ENCODE peak calls at places on chromosomes 13 and 19, in six cellular contexts. J is heart right ventricle, I is epithelial cell of esophagus, O is tibial nerve, U is PC-3, B is AG04449. N is an unnamed sample.

GRCh38 chr13:112943309-112944125 is 25.5 kb upstream of the MCF2L start:
- DNase-seq in J (peak), B (no peak), I (peak), U (peak), O (no peak), N (no peak)

GRCh38 chr13:78022164-78022877 is 103.7 kb upstream of the EDNRB start:
- DNase-seq in U (peak), J (no peak), I (peak), B (no peak), O (no peak), N (peak)

GRCh38 chr13:28792992-28793391 is 27.1 kb upstream of the MTUS2 start:
- DNase-seq in J (no peak), I (no peak), B (peak), U (no peak), O (no peak), N (peak)

GRCh38 chr19:9645466-9645865 is 24.4 kb upstream of the ZNF561 start:
- DNase-seq in U (peak), J (no peak), B (no peak), O (no peak), I (peak), N (no peak)

GRCh38 chr13:42752731-42753130 is 28.7 kb upstream of the FAM216B start:
- DNase-seq in J (no peak), B (no peak), U (no peak), O (no peak), I (no peak), N (no peak)

GRCh38 chr13:57408312-57408711 is 223.2 kb upstream of the PCDH17 start:
- DNase-seq in I (no peak), J (no peak), O (no peak), U (no peak), B (no peak), N (no peak)

GRCh38 chr19:16888629-16889371 is at the start of gene F2RL3:
- DNase-seq in I (no peak), B (no peak), U (no peak), J (peak), O (no peak), N (no peak)

GRCh38 chr13:29336356-29336755 is 259.1 kb downstream of the SLC7A1 start:
- DNase-seq in J (no peak), B (no peak), I (no peak), O (no peak), U (no peak), N (no peak)

GRCh38 chr19:39919976-39920375 is 14.5 kb downstream of the FCGBP start:
- DNase-seq in B (no peak), U (peak), J (no peak), O (no peak), I (no peak), N (no peak)

GRCh38 chr13:52651880-52652169 is 811 bp upstream of the SUGT1 start:
- DNase-seq in I (no peak), B (no peak), J (no peak), O (no peak), U (no peak), N (no peak)

GRCh38 chr13:84607614-84608013 is 725.3 kb upstream of the SLITRK1 start:
- DNase-seq in I (peak), O (no peak), U (peak), J (no peak), B (peak), N (peak)

GRCh38 chr19:55694656-55695491 is 19.8 kb downstream of the EPN1 start:
- DNase-seq in U (no peak), B (no peak), I (no peak), O (no peak), J (no peak), N (no peak)

GRCh38 chr19:31160346-31160926 is 188.8 kb downstream of the TSHZ3 start:
- DNase-seq in U (no peak), O (no peak), I (no peak), B (no peak), J (no peak), N (peak)

GRCh38 chr19:15448778-15449619 is 757 bp downstream of the WIZ start:
- DNase-seq in J (peak), B (no peak), I (no peak), U (no peak), O (no peak), N (no peak)

GRCh38 chr13:50127726-50128291 is 112.6 kb downstream of the KCNRG start:
- DNase-seq in I (no peak), B (no peak), J (no peak), O (no peak), U (no peak), N (no peak)
- H3K4me3 ChIP-seq in I (peak), B (peak), J (no peak), O (peak), U (no peak), N (peak)

GRCh38 chr13:22744688-22745452 is 435.9 kb upstream of the SGCG start:
- DNase-seq in B (no peak), U (no peak), J (no peak), O (no peak), I (no peak), N (no peak)
- H3K4me3 ChIP-seq in B (no peak), U (no peak), J (no peak), O (no peak), I (no peak), N (no peak)

GRCh38 chr13:94479559-94480095 is at the start of gene DCT:
- DNase-seq in U (no peak), B (no peak), I (no peak), J (no peak), O (no peak), N (no peak)

GRCh38 chr13:94480672-94481145 is 1.2 kb upstream of the DCT start:
- DNase-seq in J (peak), I (peak), O (peak), U (no peak), B (no peak), N (peak)

GRCh38 chr13:94481966-94482365 is 2.5 kb upstream of the DCT start:
- DNase-seq in I (peak), B (no peak), J (no peak), U (peak), O (no peak), N (peak)

GRCh38 chr13:94483970-94484369 is 4.5 kb upstream of the DCT start:
- DNase-seq in O (peak), U (no peak), J (no peak), I (no peak), B (no peak), N (peak)

DNA sequence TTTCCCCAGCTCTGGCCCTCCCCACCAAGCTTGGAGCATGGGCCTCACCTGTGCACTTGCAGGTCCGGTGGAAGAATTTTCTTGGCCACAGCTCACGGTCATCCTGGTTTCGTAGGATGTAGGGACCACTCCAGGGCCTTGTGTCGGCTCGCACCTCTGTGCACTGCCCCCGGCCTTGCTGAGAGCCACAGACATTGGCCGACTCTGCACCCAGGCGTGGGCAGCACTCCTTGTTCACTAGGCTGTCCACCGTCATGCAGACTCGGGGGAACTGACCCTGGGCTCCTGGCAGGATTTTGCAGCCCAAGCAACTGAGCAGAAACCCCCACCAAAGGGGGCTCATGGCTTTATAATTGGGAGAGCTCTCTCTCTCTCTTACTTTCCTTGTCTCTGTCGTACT is 569 bp downstream of the DCT start:
- DNase-seq in U (no peak), J (no peak), O (no peak), I (no peak), B (no peak), N (no peak)
- H3K4me3 ChIP-seq in U (no peak), J (no peak), O (no peak), I (no peak), B (no peak), N (no peak)

GRCh38 chr19:5156231-5156986 is 184.2 kb downstream of the PTPRS start:
- DNase-seq in B (no peak), J (no peak), U (no peak), O (no peak), I (no peak), N (no peak)
- H3K4me3 ChIP-seq in B (no peak), J (no peak), U (no peak), O (no peak), I (no peak), N (no peak)

DNA sequence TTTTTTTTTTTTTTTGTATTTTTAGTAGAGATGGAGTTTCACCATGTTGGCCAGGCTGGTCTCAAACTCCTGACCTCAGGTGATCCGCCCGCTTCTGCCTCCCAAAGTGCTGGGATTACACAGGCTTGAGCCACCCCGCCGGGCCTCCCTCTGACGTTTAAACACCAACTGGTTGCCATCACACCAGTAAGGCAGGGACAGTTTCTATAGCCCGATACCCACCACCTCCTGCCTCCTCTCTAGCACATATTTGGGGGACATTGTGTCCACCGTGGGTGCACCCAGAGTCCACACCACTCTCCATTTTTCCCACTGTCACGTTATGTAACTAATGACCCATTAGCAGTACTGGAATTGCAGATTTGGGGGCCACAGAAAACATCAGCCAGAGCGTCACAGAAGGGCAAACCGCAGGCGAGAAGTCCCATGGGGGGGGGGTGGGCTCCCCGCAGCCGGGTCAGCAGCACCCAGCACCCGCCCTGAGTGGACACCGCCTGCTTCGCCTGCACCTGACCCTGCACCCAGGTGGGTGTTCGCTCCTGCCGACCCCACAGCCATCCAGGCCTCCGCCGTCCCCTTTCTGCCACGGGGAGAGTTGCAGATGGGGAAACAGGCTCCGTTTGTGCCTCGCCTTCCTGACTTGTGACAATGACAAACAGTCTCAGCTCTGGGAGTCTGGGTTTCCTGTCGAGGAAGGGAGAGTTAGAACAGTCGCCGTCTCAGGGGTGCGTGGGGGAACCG is 3.6 kb downstream of the ONECUT3 start:
- DNase-seq in B (no peak), U (no peak), J (no peak), I (no peak), O (no peak), N (no peak)
- H3K4me3 ChIP-seq in B (no peak), U (peak), J (no peak), I (no peak), O (no peak), N (no peak)

GRCh38 chr13:109211616-109212015 is 574.8 kb downstream of the IRS2 start:
- DNase-seq in O (no peak), U (peak), B (no peak), I (peak), J (no peak), N (no peak)

GRCh38 chr13:109213714-109214113 is 572.7 kb downstream of the IRS2 start:
- DNase-seq in I (peak), B (no peak), J (no peak), O (no peak), U (peak), N (no peak)

GRCh38 chr13:109214393-109214792 is 572.0 kb downstream of the IRS2 start:
- DNase-seq in O (no peak), B (no peak), U (no peak), I (no peak), J (no peak), N (no peak)

GRCh38 chr13:109215377-109215776 is 571.0 kb downstream of the IRS2 start:
- DNase-seq in O (no peak), B (no peak), J (no peak), I (no peak), U (no peak), N (no peak)

DNA sequence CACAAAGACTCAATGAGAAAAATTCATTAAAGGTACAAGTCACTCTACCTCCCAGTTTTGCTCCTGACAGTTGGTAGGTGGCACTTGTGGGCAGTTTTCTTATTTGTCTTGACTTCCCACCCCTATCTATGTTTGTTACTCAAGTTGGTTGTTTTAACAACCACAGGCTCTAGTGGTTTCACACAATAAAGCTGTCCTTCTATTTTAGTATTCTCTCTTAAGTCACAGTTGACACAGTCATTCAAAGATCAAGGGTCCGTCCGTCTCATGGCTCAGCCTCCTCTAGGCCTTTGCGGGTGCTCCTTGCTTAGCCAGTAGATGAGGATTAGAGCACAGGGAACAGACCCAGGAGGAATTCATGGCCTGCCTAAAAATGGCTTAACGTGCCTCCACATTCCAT is 573.8 kb downstream of the IRS2 start:
- DNase-seq in J (no peak), U (no peak), I (no peak), B (no peak), O (no peak), N (no peak)
- H3K4me3 ChIP-seq in J (no peak), U (no peak), I (no peak), B (no peak), O (no peak), N (no peak)

GRCh38 chr19:2703077-2703437 is 563 bp upstream of the GNG7 start:
- DNase-seq in B (no peak), O (no peak), I (no peak), J (no peak), U (no peak), N (no peak)
- H3K4me3 ChIP-seq in B (peak), O (no peak), I (peak), J (no peak), U (no peak), N (peak)

GRCh38 chr13:108093616-108094015 is 121.7 kb downstream of the LIG4 start:
- DNase-seq in B (no peak), J (no peak), O (no peak), U (no peak), I (no peak), N (no peak)

GRCh38 chr13:108095036-108095435 is 120.3 kb downstream of the LIG4 start:
- DNase-seq in U (no peak), I (no peak), B (no peak), J (no peak), O (no peak), N (no peak)

GRCh38 chr13:108096301-108096700 is 119.0 kb downstream of the LIG4 start:
- DNase-seq in I (no peak), O (no peak), B (no peak), U (peak), J (no peak), N (no peak)
- H3K4me3 ChIP-seq in I (no peak), O (no peak), B (no peak), U (no peak), J (no peak), N (no peak)